ENCODE peak calls at places on chromosomes 13 and 19, in ten cellular contexts. One of them, this sample, is unnamed.

GRCh38 chr19:11052391-11052790 is 36.9 kb upstream of the LDLR start:
- DNase-seq in IMR-90: no peak
- DNase-seq in adrenal gland: no peak
- DNase-seq in HFF-Myc: no peak
- DNase-seq in cardiac muscle cell: no peak
- DNase-seq in H9: no peak
- DNase-seq in MM.1S: no peak
- DNase-seq in uterus: no peak
- DNase-seq in heart right ventricle: no peak
- DNase-seq in PC-9: no peak
- DNase-seq in this sample: no peak

GRCh38 chr13:31367410-31367809 is 167.6 kb downstream of the B3GLCT start:
- DNase-seq in IMR-90: no peak
- DNase-seq in adrenal gland: no peak
- DNase-seq in MM.1S: no peak
- DNase-seq in PC-9: no peak
- DNase-seq in HFF-Myc: no peak
- DNase-seq in uterus: no peak
- DNase-seq in heart right ventricle: no peak
- DNase-seq in cardiac muscle cell: no peak
- DNase-seq in H9: no peak
- DNase-seq in this sample: no peak

GRCh38 chr13:73857106-73857505 is 277.1 kb downstream of the KLF12 start:
- DNase-seq in heart right ventricle: no peak
- DNase-seq in adrenal gland: no peak
- DNase-seq in uterus: no peak
- DNase-seq in MM.1S: no peak
- DNase-seq in cardiac muscle cell: no peak
- DNase-seq in HFF-Myc: no peak
- DNase-seq in IMR-90: no peak
- DNase-seq in H9: no peak
- DNase-seq in PC-9: no peak
- DNase-seq in this sample: no peak

GRCh38 chr19:36488816-36489138 is 584 bp downstream of the ZNF566 start:
- DNase-seq in heart right ventricle: no peak
- DNase-seq in MM.1S: no peak
- DNase-seq in PC-9: no peak
- DNase-seq in cardiac muscle cell: peak
- DNase-seq in uterus: no peak
- DNase-seq in adrenal gland: no peak
- DNase-seq in IMR-90: no peak
- DNase-seq in HFF-Myc: peak
- DNase-seq in H9: no peak
- DNase-seq in this sample: no peak

GRCh38 chr13:86446311-86446710 is 647.1 kb upstream of the SLITRK6 start:
- DNase-seq in MM.1S: no peak
- DNase-seq in heart right ventricle: no peak
- DNase-seq in H9: peak
- DNase-seq in PC-9: no peak
- DNase-seq in cardiac muscle cell: no peak
- DNase-seq in uterus: no peak
- DNase-seq in IMR-90: peak
- DNase-seq in HFF-Myc: no peak
- DNase-seq in adrenal gland: no peak
- DNase-seq in this sample: no peak

GRCh38 chr13:74289130-74289529 is 154.9 kb upstream of the KLF12 start:
- DNase-seq in IMR-90: no peak
- DNase-seq in uterus: no peak
- DNase-seq in heart right ventricle: no peak
- DNase-seq in H9: no peak
- DNase-seq in HFF-Myc: no peak
- DNase-seq in MM.1S: no peak
- DNase-seq in adrenal gland: no peak
- DNase-seq in cardiac muscle cell: no peak
- DNase-seq in PC-9: no peak
- DNase-seq in this sample: no peak

GRCh38 chr13:89574077-89574476 is 1773.4 kb upstream of the MIR17HG start:
- DNase-seq in adrenal gland: no peak
- DNase-seq in uterus: no peak
- DNase-seq in heart right ventricle: no peak
- DNase-seq in cardiac muscle cell: no peak
- DNase-seq in MM.1S: no peak
- DNase-seq in IMR-90: no peak
- DNase-seq in H9: no peak
- DNase-seq in HFF-Myc: no peak
- DNase-seq in PC-9: no peak
- DNase-seq in this sample: no peak

GRCh38 chr19:10690351-10690781 is 10.9 kb upstream of the QTRT1 start:
- DNase-seq in MM.1S: no peak
- DNase-seq in adrenal gland: no peak
- DNase-seq in H9: peak
- DNase-seq in IMR-90: peak
- DNase-seq in cardiac muscle cell: no peak
- DNase-seq in PC-9: no peak
- DNase-seq in uterus: no peak
- DNase-seq in HFF-Myc: no peak
- DNase-seq in heart right ventricle: no peak
- DNase-seq in this sample: no peak

GRCh38 chr13:22800726-22801401 is 379.9 kb upstream of the SGCG start:
- DNase-seq in adrenal gland: peak
- DNase-seq in MM.1S: no peak
- DNase-seq in heart right ventricle: no peak
- DNase-seq in PC-9: no peak
- DNase-seq in uterus: no peak
- DNase-seq in H9: no peak
- DNase-seq in cardiac muscle cell: no peak
- DNase-seq in IMR-90: peak
- DNase-seq in HFF-Myc: no peak
- DNase-seq in this sample: no peak

GRCh38 chr19:40247178-40247577 is 20.7 kb upstream of the CCNP start:
- DNase-seq in IMR-90: no peak
- DNase-seq in heart right ventricle: no peak
- DNase-seq in uterus: no peak
- DNase-seq in MM.1S: no peak
- DNase-seq in cardiac muscle cell: no peak
- DNase-seq in PC-9: no peak
- DNase-seq in HFF-Myc: no peak
- DNase-seq in adrenal gland: no peak
- DNase-seq in H9: no peak
- DNase-seq in this sample: no peak

GRCh38 chr19:1752009-1752756 is 1.1 kb upstream of the ONECUT3 start:
- DNase-seq in adrenal gland: no peak
- DNase-seq in PC-9: no peak
- DNase-seq in heart right ventricle: no peak
- DNase-seq in uterus: no peak
- DNase-seq in IMR-90: no peak
- DNase-seq in HFF-Myc: no peak
- DNase-seq in MM.1S: no peak
- DNase-seq in H9: no peak
- DNase-seq in cardiac muscle cell: no peak
- DNase-seq in this sample: no peak

DNA sequence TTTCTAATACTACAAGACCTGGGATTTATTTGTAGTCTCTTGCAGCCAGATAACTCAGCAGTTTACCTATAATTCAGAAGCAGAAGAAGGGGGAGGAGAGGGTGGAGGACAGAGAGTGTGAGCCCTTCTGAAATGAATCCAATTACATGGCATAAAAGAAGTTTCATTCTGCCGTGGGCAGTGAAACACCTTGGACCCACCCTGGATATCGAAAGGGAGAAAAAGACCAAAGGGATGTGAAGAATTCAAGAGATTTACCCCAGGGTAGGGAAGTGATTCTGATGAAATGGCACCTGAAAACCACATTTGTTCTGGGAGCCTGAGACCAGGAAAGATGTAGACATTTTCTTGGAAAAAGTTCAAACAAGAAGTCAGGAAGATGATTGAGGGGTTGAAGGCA is 140.9 kb downstream of the NDFIP2 start:
- DNase-seq in heart right ventricle: no peak
- DNase-seq in PC-9: peak
- DNase-seq in adrenal gland: no peak
- DNase-seq in MM.1S: peak
- DNase-seq in IMR-90: no peak
- DNase-seq in H9: no peak
- DNase-seq in HFF-Myc: no peak
- DNase-seq in cardiac muscle cell: no peak
- DNase-seq in uterus: no peak
- DNase-seq in this sample: no peak
- TF ChIP-seq CTCF in heart right ventricle: no peak
- TF ChIP-seq CTCF in PC-9: no peak
- TF ChIP-seq CTCF in adrenal gland: no peak
- TF ChIP-seq CTCF in MM.1S: no peak
- TF ChIP-seq CTCF in IMR-90: no peak
- TF ChIP-seq CTCF in H9: no peak
- TF ChIP-seq CTCF in HFF-Myc: no peak
- TF ChIP-seq CTCF in cardiac muscle cell: no peak
- TF ChIP-seq CTCF in uterus: no peak
- TF ChIP-seq CTCF in this sample: no peak

GRCh38 chr19:13781547-13781946 is 7.3 kb downstream of the C19orf53 start:
- DNase-seq in HFF-Myc: peak
- DNase-seq in uterus: peak
- DNase-seq in heart right ventricle: peak
- DNase-seq in PC-9: peak
- DNase-seq in H9: peak
- DNase-seq in MM.1S: no peak
- DNase-seq in adrenal gland: peak
- DNase-seq in IMR-90: peak
- DNase-seq in cardiac muscle cell: peak
- DNase-seq in this sample: no peak

GRCh38 chr19:13788991-13789390 is 6.3 kb upstream of the ZSWIM4 start:
- DNase-seq in heart right ventricle: no peak
- DNase-seq in IMR-90: peak
- DNase-seq in uterus: no peak
- DNase-seq in PC-9: no peak
- DNase-seq in HFF-Myc: no peak
- DNase-seq in H9: no peak
- DNase-seq in MM.1S: no peak
- DNase-seq in cardiac muscle cell: no peak
- DNase-seq in adrenal gland: no peak
- DNase-seq in this sample: no peak

GRCh38 chr19:13783565-13784500 is 9.6 kb downstream of the C19orf53 start:
- DNase-seq in IMR-90: no peak
- DNase-seq in uterus: no peak
- DNase-seq in adrenal gland: no peak
- DNase-seq in MM.1S: no peak
- DNase-seq in cardiac muscle cell: no peak
- DNase-seq in HFF-Myc: no peak
- DNase-seq in H9: no peak
- DNase-seq in heart right ventricle: no peak
- DNase-seq in PC-9: no peak
- DNase-seq in this sample: no peak

GRCh38 chr19:13782537-13782936 is 8.3 kb downstream of the C19orf53 start:
- DNase-seq in uterus: no peak
- DNase-seq in PC-9: no peak
- DNase-seq in HFF-Myc: no peak
- DNase-seq in adrenal gland: no peak
- DNase-seq in heart right ventricle: no peak
- DNase-seq in cardiac muscle cell: no peak
- DNase-seq in IMR-90: no peak
- DNase-seq in MM.1S: no peak
- DNase-seq in H9: no peak
- DNase-seq in this sample: no peak

DNA sequence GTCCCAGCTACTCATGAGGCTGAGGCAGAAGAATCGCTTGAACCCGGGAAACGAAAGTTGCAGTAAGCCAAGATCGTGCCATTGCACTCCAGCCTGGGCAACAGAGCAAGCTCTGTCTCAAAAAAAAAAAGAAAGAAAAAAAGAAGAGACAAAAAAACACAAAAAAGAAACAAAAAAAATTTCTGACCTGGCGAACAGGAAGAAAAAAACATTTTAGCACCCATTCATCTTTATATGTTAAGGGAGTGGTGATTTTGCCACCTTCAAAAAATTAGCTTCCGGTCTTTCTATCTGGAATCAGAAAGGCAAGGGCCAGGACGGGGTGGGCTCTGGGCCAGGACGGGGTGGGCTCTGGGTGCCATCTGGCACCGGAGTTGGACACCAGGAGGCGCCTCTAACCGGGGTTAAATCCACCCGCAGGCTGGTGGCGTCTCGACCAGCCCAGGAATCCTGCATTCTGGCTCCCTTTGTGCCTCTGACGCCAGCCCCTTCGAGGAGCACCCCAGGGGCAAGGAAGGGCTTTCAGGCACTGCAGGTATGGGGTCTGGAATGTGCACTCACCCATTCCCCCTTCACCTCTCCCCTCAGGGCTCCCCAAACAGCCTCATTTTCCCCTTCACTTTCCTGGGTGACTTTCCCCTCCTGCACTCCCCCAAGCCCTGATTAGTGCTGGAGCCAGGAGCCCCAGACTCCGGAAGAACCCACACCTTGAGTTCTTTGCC is 10.4 kb upstream of the ZSWIM4 start:
- DNase-seq in cardiac muscle cell: peak
- DNase-seq in PC-9: peak
- DNase-seq in H9: peak
- DNase-seq in heart right ventricle: peak
- DNase-seq in adrenal gland: peak
- DNase-seq in IMR-90: peak
- DNase-seq in uterus: peak
- DNase-seq in MM.1S: peak
- DNase-seq in HFF-Myc: no peak
- DNase-seq in this sample: peak
- TF ChIP-seq CTCF in cardiac muscle cell: peak
- TF ChIP-seq CTCF in PC-9: peak
- TF ChIP-seq CTCF in H9: peak
- TF ChIP-seq CTCF in heart right ventricle: peak
- TF ChIP-seq CTCF in adrenal gland: peak
- TF ChIP-seq CTCF in IMR-90: peak
- TF ChIP-seq CTCF in uterus: peak
- TF ChIP-seq CTCF in MM.1S: peak
- TF ChIP-seq CTCF in HFF-Myc: peak
- TF ChIP-seq CTCF in this sample: peak

DNA sequence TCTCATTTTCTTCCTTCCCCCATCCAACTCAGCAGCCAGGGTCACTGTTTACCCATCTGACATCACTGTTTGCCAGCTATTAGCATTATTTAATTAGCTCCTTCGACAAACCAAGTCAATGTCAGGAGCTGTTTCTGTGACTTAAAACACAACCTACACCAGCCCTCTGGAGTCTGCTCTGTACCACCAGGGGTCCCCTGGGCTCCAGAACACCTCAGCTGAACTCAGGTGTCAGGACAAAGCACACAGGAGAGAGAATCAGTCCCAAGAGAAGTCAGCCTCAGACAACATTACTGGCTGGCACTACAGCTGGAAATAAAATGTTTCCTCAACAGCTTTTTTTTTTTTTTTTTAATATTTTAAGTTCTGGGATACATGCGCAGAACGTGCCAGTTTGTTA is 45.1 kb downstream of the DCLK1 start:
- DNase-seq in MM.1S: no peak
- DNase-seq in adrenal gland: no peak
- DNase-seq in IMR-90: no peak
- DNase-seq in heart right ventricle: no peak
- DNase-seq in PC-9: no peak
- DNase-seq in H9: peak
- DNase-seq in cardiac muscle cell: no peak
- DNase-seq in uterus: no peak
- DNase-seq in HFF-Myc: no peak
- DNase-seq in this sample: peak
- TF ChIP-seq CTCF in MM.1S: no peak
- TF ChIP-seq CTCF in adrenal gland: no peak
- TF ChIP-seq CTCF in IMR-90: no peak
- TF ChIP-seq CTCF in heart right ventricle: no peak
- TF ChIP-seq CTCF in PC-9: no peak
- TF ChIP-seq CTCF in H9: peak
- TF ChIP-seq CTCF in cardiac muscle cell: no peak
- TF ChIP-seq CTCF in uterus: no peak
- TF ChIP-seq CTCF in HFF-Myc: no peak
- TF ChIP-seq CTCF in this sample: peak

GRCh38 chr13:91017031-91017668 is 330.3 kb upstream of the MIR17HG start:
- DNase-seq in HFF-Myc: peak
- DNase-seq in H9: peak
- DNase-seq in MM.1S: peak
- DNase-seq in uterus: no peak
- DNase-seq in heart right ventricle: no peak
- DNase-seq in cardiac muscle cell: peak
- DNase-seq in adrenal gland: peak
- DNase-seq in IMR-90: peak
- DNase-seq in PC-9: peak
- DNase-seq in this sample: peak
- TF ChIP-seq CTCF in HFF-Myc: peak
- TF ChIP-seq CTCF in H9: peak
- TF ChIP-seq CTCF in MM.1S: peak
- TF ChIP-seq CTCF in uterus: peak
- TF ChIP-seq CTCF in heart right ventricle: peak
- TF ChIP-seq CTCF in cardiac muscle cell: peak
- TF ChIP-seq CTCF in adrenal gland: peak
- TF ChIP-seq CTCF in IMR-90: peak
- TF ChIP-seq CTCF in PC-9: peak
- TF ChIP-seq CTCF in this sample: peak